ENCODE peak calls at places on chromosomes 12 and 14, in five cellular contexts. X is IMR-90; U is glomerular endothelial cell; D is stimulated activated CD8-positive, alpha-beta memory T cell treated with anti-CD3 and anti-CD28 coated beads, Interleukin-12 subunit alpha, Interleukin-12 subunit beta, amount 100 ng/mL, for 1 hour; N is NCI-H2081. J is an unnamed sample.

GRCh38 chr14:35155962-35156361 is 33.6 kb downstream of the PRORP start:
- DNase-seq in X (peak), U (no peak), D (no peak), N (no peak), J (no peak)

GRCh38 chr14:32345311-32345771 is 16.2 kb downstream of the AKAP6 start:
- DNase-seq in X (peak), U (no peak), D (no peak), N (no peak), J (no peak)

GRCh38 chr14:92638904-92639303 is 109.5 kb downstream of the LGMN start:
- DNase-seq in X (no peak), U (no peak), D (no peak), N (no peak), J (no peak)

GRCh38 chr14:101250336-101250947 is 310.9 kb upstream of the DIO3 start:
- DNase-seq in X (no peak), U (no peak), D (no peak), N (peak), J (no peak)

GRCh38 chr12:75389061-75389460 is 1.8 kb upstream of the GLIPR1L2 start:
- DNase-seq in X (peak), U (peak), D (no peak), N (peak), J (no peak)

GRCh38 chr12:111429760-111430417 is 24.2 kb downstream of the SH2B3 start:
- DNase-seq in X (no peak), U (no peak), D (peak), N (no peak), J (peak)

GRCh38 chr12:56636118-56636674 is 6.1 kb upstream of the BAZ2A start:
- DNase-seq in X (peak), U (no peak), D (peak), N (peak), J (peak)

GRCh38 chr14:54564799-54565235 is 2.1 kb upstream of the SAMD4A start:
- DNase-seq in X (peak), U (no peak), D (no peak), N (peak), J (peak)

GRCh38 chr14:23727566-23728335 is 91.6 kb downstream of the DHRS2 start:
- DNase-seq in X (peak), U (peak), D (no peak), N (peak), J (peak)

GRCh38 chr14:45085004-45085403 is 1.1 kb downstream of the PRPF39 start:
- DNase-seq in X (peak), U (no peak), D (no peak), N (no peak), J (no peak)

GRCh38 chr12:106871477-106871876 is 84.2 kb upstream of the TMEM263 start:
- DNase-seq in X (peak), U (no peak), D (no peak), N (no peak), J (no peak)

GRCh38 chr12:76199808-76200207 is 115.3 kb upstream of the NAP1L1 start:
- DNase-seq in X (peak), U (no peak), D (no peak), N (no peak), J (no peak)